ENCODE peak calls at places on chromosomes 11 and 22, in four cellular contexts. N is uterus; C is AG09309; P is CD8-positive, alpha-beta T cell. W is an unnamed sample.
A peak's percentile ranks its signal among the peaks of the same experiment; 100 is the strongest.

GRCh38 chr22:47292546-47293320 is 530.3 kb downstream of the TBC1D22A start:
- DNase-seq in N (peak; percentile 4), C (no peak), P (no peak), W (no peak)

GRCh38 chr11:47028530-47029093 is 92.1 kb downstream of the CSTPP1 start:
- DNase-seq in N (no peak), C (no peak), P (no peak), W (no peak)

GRCh38 chr22:39173787-39174497 is 21.5 kb upstream of the CBX7 start:
- DNase-seq in N (no peak), C (no peak), P (peak; percentile 43), W (no peak)

GRCh38 chr11:88312665-88313064 is 24.9 kb downstream of the CTSC start:
- DNase-seq in N (no peak), C (no peak), P (no peak), W (peak; percentile 29)

GRCh38 chr11:68295940-68296339 is 16.5 kb upstream of the LRP5 start:
- DNase-seq in N (no peak), C (no peak), P (no peak), W (no peak)

GRCh38 chr11:117887431-117888139 is 11.1 kb upstream of the FXYD6 start:
- DNase-seq in N (no peak), C (no peak), P (no peak), W (no peak)

GRCh38 chr11:109423114-109423859 is 1.3 kb downstream of the C11orf87 start:
- DNase-seq in N (no peak), C (no peak), P (no peak), W (no peak)

GRCh38 chr11:13635804-13636203 is 32.7 kb upstream of the FAR1 start:
- DNase-seq in N (no peak), C (no peak), P (no peak), W (no peak)

GRCh38 chr22:39634530-39635399 is 64.2 kb downstream of the CACNA1I start:
- DNase-seq in N (no peak), C (peak; percentile 38), P (no peak), W (peak; percentile 79)

GRCh38 chr11:101444851-101445250 is 139.0 kb downstream of the TRPC6 start:
- DNase-seq in N (no peak), C (no peak), P (no peak), W (no peak)

GRCh38 chr11:12467610-12468009 is 90.2 kb downstream of the PARVA start:
- DNase-seq in N (no peak), C (no peak), P (no peak), W (no peak)

GRCh38 chr11:44008698-44009097 is 39.1 kb upstream of the ACCSL start:
- DNase-seq in N (no peak), C (no peak), P (no peak), W (no peak)

GRCh38 chr22:26374645-26375044 is 54.4 kb upstream of the ASPHD2 start:
- DNase-seq in N (no peak), C (no peak), P (no peak), W (no peak)

GRCh38 chr11:65884716-65885092 is 3.6 kb downstream of the FIBP start:
- DNase-seq in N (peak; percentile 73), C (no peak), P (peak; percentile 72), W (no peak)

GRCh38 chr11:76806131-76806530 is 23.0 kb downstream of the TSKU start:
- DNase-seq in N (peak; percentile 13), C (no peak), P (no peak), W (no peak)

GRCh38 chr11:11973361-11973800 is 35.0 kb downstream of the DKK3 start:
- DNase-seq in N (peak; percentile 74), C (no peak), P (no peak), W (peak; percentile 75)

GRCh38 chr11:132028380-132029240 is 658.2 kb downstream of the NTM start:
- DNase-seq in N (peak; percentile 23), C (no peak), P (no peak), W (peak; percentile 34)

GRCh38 chr22:40743740-40744139 is 64.5 kb downstream of the MCHR1 start:
- DNase-seq in N (no peak), C (no peak), P (no peak), W (no peak)

GRCh38 chr22:31272522-31273446 is 19.5 kb downstream of the PIK3IP1 start:
- DNase-seq in N (peak; percentile 56), C (no peak), P (peak; percentile 45), W (peak; percentile 48)

GRCh38 chr11:18588297-18589252 is at the start of gene UEVLD:
- DNase-seq in N (peak; percentile 89), C (peak; percentile 48), P (peak; percentile 32), W (peak; percentile 69)
- H3K4me3 ChIP-seq in N (peak within 1 kb of the TSS; percentile 99), C (peak within 1 kb of the TSS; percentile 100), P (peak within 1 kb of the TSS; percentile 75), W (peak within 1 kb of the TSS; percentile 97)

GRCh38 chr11:129691154-129691553 is 124.5 kb upstream of the TMEM45B start:
- DNase-seq in N (no peak), C (no peak), P (no peak), W (no peak)

GRCh38 chr11:129696309-129696989 is 119.2 kb upstream of the TMEM45B start:
- DNase-seq in N (no peak), C (no peak), P (no peak), W (no peak)

GRCh38 chr11:129694966-129695365 is 120.7 kb upstream of the TMEM45B start:
- DNase-seq in N (no peak), C (no peak), P (no peak), W (no peak)

GRCh38 chr11:129695543-129696308 is 119.9 kb upstream of the TMEM45B start:
- DNase-seq in N (no peak), C (no peak), P (peak; percentile 58), W (no peak)

DNA sequence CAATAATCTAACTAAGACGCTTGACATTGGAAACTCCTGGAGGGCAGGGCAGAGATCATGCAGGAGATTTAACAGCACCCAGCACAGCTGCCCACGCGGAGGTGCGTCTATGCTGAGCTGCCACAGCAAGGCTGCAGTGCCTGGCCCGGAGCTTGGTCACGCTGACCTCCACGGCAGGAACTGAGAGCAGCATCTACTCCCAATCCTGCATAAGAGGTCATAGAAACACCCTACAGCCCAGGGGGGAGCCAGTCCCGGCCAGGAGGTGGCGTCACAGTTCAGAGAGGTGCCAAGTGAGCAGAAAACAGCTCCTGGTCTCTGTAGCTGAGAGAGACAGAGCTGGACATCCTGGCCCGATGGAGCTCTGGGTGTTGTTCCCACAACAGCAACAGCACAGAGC is 121.1 kb upstream of the TMEM45B start:
- DNase-seq in N (no peak), C (no peak), P (no peak), W (no peak)
- TF ChIP-seq CTCF in N (no peak), C (no peak), P (no peak), W (no peak)

GRCh38 chr11:64071849-64072248 is 36.1 kb downstream of the FLRT1 start:
- DNase-seq in N (no peak), C (no peak), P (no peak), W (no peak)

GRCh38 chr11:64072871-64073270 is 37.1 kb downstream of the FLRT1 start:
- DNase-seq in N (no peak), C (no peak), P (no peak), W (no peak)

GRCh38 chr11:64072403-64072802 is 36.7 kb downstream of the FLRT1 start:
- DNase-seq in N (no peak), C (no peak), P (no peak), W (no peak)

GRCh38 chr11:64074239-64074638 is 38.5 kb downstream of the FLRT1 start:
- DNase-seq in N (no peak), C (no peak), P (no peak), W (no peak)

GRCh38 chr11:64073542-64073941 is 37.8 kb downstream of the FLRT1 start:
- DNase-seq in N (no peak), C (no peak), P (no peak), W (no peak)
- H3K4me3 ChIP-seq in N (no peak overlapping the region), C (no peak overlapping the region), P (no peak overlapping the region), W (no peak overlapping the region)

DNA sequence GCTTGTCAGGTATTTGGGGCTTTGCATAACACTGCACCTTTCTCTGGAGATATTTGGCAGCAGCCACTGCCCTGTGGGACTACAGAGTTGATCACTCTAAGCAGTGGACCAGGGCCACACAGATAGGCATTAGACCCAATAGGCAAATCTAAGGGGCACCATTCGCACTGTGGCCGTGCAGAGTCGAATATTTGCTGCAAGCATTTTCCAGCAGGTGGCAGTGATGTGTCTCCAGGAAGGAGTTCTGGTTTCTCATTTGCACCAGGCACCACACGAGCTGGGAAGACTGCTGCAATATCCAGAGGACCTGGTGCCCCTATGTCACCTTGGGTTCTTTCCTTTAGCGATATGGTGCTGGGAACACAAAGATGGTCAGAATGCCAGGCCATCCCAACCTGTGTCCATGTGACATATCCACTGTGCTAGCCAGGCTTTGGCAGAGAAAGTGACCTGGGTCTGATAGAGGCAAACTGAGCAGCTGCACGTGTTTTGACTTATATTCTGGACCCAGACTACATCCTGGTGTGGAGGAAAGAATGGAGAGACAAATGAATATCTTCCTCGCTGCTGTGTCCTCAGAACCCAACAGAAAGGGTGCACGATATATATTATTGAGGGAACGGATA is 318.7 kb downstream of the BUD13 start:
- DNase-seq in N (peak; percentile 52), C (peak; percentile 8), P (no peak), W (no peak)
- TF ChIP-seq CTCF in N (peak; percentile 57), C (peak; percentile 70), P (no peak), W (peak; percentile 59)

DNA sequence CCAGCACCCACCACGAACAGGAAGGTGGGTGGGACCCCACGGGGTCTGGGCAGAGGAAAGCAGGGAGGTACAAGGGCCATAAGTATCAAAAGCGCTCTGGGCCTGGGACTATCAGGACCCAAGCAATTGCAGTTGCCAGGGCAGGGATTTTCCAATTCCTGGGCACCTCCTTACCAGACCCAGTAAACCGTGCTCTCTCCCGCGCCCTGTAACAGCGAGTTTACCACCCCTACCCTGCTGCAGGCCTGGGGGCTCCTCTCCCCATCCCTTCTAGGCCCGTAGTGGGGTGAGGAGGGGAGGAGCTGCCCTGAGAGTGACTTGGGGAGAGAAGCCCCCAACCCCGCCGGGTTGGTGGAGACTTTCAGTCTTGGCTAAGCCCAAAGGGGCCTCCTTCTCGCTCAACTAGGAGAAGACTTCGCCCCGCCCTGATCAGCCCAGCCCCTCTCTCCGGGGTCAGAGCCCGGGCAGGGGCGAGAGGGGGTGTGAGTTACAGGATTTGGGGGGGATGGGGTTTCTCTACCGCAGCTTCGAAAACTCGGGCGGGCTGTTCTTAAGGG is 5.4 kb downstream of the PAX6 start:
- DNase-seq in N (no peak), C (no peak), P (no peak), W (peak; percentile 66)
- H3K4me3 ChIP-seq in N (no peak overlapping the region), C (no peak overlapping the region), P (no peak overlapping the region), W (peak overlapping the region; percentile 89)

DNA sequence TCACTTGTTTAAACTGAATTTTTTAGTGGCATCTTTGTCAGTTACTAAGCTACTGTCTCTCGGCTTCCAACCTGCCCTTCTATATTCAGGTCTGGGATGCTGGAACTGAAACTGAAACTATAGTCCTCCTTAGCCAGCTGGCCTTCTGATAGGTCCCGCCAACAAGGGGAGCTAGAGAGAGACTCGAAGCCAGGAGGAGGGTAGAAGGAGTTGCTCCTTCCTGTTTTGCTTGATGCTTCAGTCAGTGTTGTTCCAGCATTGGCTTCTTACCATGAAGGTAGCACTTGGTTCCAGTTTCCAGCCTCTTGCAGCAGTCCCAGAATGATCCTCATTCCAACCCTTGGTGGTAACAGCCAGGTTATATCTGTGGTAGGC is 32.9 kb upstream of the HORMAD2 start:
- DNase-seq in N (no peak), C (no peak), P (no peak), W (no peak)
- TF ChIP-seq CTCF in N (no peak), C (no peak), P (no peak), W (no peak)

W was measured in astrocyte of the cerebellum.